ENCODE peak calls at places on chromosomes 4 and X, in nine cellular contexts. R is GM23248; Q is uterus; V is fibroblast of lung; D is Karpas-422; U is effector memory CD4-positive, alpha-beta T cell; T is CD8-positive, alpha-beta T cell; Z is tibial nerve; A is Peyer's patch. I is an unnamed sample. For H3K4me1, the result is how much of the 10 kb centered on the place peaks cover.

GRCh38 chr4:77586953-77587383 is 18.7 kb upstream of the CXCL13 start:
- DNase-seq in R (peak), Q (no peak), T (no peak), A (no peak), U (no peak), D (no peak), V (peak), Z (no peak), I (peak)

GRCh38 chr4:101102114-101102752 is 245.1 kb downstream of the PPP3CA start:
- DNase-seq in T (no peak), U (no peak), Z (peak), D (no peak), Q (peak), V (peak), A (no peak), R (peak), I (no peak)

GRCh38 chr4:122874194-122874593 is 47.6 kb downstream of the FGF2 start:
- DNase-seq in T (no peak), Q (no peak), U (no peak), Z (no peak), V (peak), R (peak), A (no peak), D (no peak), I (no peak)

GRCh38 chr4:37678624-37679023 is 7.6 kb downstream of the RELL1 start:
- DNase-seq in A (no peak), T (no peak), D (no peak), Q (no peak), V (peak), Z (no peak), U (no peak), R (no peak), I (no peak)

GRCh38 chr4:40579983-40580382 is 49.7 kb downstream of the RBM47 start:
- DNase-seq in Z (no peak), Q (no peak), V (peak), U (no peak), D (no peak), R (peak), T (no peak), A (no peak), I (no peak)

GRCh38 chrX:45445745-45446412 is 245.2 kb upstream of the DIPK2B start:
- DNase-seq in R (peak), D (no peak), Z (no peak), V (peak), U (no peak), T (no peak), Q (no peak), A (no peak), I (no peak)

GRCh38 chr4:39814403-39815185 is 116.7 kb downstream of the UBE2K start:
- DNase-seq in A (no peak), D (no peak), Q (no peak), V (peak), R (peak), Z (no peak), U (peak), T (no peak), I (peak)

GRCh38 chr4:63764400-63764799 is 644.9 kb downstream of the TECRL start:
- DNase-seq in R (no peak), A (no peak), Q (no peak), V (no peak), U (no peak), T (no peak), Z (no peak), D (no peak), I (no peak)

GRCh38 chr4:121594796-121595526 is 101.8 kb downstream of the ANXA5 start:
- DNase-seq in A (no peak), Q (no peak), Z (no peak), T (no peak), R (peak), D (no peak), U (no peak), V (peak), I (no peak)

GRCh38 chr4:168309781-168310180 is 8.8 kb downstream of the DDX60 start:
- DNase-seq in A (no peak), Q (no peak), V (peak), Z (no peak), T (no peak), R (no peak), D (no peak), U (no peak), I (no peak)

GRCh38 chr4:110196206-110196870 is 2.1 kb downstream of the ELOVL6 start:
- DNase-seq in U (peak), R (peak), V (peak), D (peak), Q (peak), A (peak), Z (no peak), T (peak), I (peak)

DNA sequence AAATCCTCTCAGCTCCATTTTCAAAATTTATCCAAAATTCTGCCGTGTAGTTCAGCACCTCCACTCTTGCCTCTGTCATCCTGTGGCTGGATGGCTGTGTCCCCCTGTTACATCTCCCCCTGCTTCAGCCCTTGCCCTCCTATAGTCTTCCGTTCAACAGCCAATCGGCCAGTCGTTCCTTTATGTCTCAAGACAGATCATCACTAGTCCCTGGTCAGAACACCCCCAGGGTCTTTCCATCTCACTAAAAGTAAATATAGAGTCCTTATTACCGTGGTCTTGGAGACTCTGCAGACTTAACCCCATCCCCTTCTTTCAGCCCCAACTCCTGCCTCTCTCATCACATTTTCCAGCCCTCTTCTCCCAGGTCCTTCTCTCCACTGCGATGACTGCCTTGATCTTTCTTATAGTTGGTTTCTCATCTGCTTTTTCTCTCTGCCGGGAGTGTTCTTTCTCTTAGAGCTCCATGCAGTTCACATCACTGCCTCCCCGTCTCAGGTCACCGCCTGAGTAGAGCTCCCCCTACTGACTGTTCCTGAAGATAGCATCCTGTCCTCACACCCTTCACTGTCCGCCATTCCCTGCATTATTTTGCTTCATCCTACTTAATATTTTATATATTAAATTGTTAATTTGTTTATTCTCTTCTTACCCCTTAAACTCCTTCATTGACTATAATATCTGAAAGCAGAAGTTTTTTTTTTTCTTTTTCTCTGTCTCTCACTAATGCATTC is 736.9 kb upstream of the MAGEB2 start:
- DNase-seq in U (no peak), A (no peak), V (peak), Q (no peak), T (no peak), R (peak), D (peak), Z (no peak), I (no peak)
- H3K4me3 ChIP-seq in U (no peak), A (no peak), V (no peak), Q (no peak), T (no peak), R (no peak), D (no peak), Z (no peak), I (no peak)

GRCh38 chr4:73705721-73706120 is 34.6 kb upstream of the CXCL8 start:
- DNase-seq in T (no peak), Z (no peak), R (peak), A (no peak), U (no peak), D (no peak), Q (no peak), V (no peak), I (no peak)

GRCh38 chr4:73705056-73705432 is 35.3 kb upstream of the CXCL8 start:
- DNase-seq in Q (no peak), R (peak), D (no peak), T (no peak), V (peak), Z (no peak), A (no peak), U (no peak), I (no peak)

GRCh38 chr4:73707269-73707875 is 33.0 kb upstream of the CXCL8 start:
- DNase-seq in R (no peak), V (no peak), A (no peak), T (no peak), D (no peak), Q (no peak), U (no peak), Z (no peak), I (no peak)

GRCh38 chr4:73707918-73708577 is 32.3 kb upstream of the CXCL8 start:
- DNase-seq in T (no peak), V (peak), U (no peak), Q (peak), R (peak), A (peak), Z (no peak), D (no peak), I (no peak)

DNA sequence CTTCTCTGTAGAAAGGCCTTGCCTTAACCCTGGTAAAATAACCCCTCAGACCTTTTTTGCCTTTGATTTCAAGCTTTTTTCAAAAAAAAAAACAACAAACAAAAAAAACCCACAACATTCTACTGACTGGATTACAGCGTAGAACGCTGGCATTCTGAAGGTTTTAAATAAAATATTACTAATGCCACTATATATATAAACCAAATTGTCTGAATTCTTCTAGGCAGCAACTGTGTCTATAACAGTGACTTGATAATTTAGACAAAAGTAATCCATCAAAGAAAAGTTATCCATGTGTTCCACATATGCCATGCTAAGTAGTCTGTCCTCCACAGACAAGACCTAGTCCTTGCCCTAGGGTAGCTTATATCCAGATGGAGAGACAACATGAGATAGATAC is 33.6 kb upstream of the CXCL8 start:
- DNase-seq in Q (no peak), V (no peak), A (no peak), Z (no peak), D (no peak), U (no peak), R (no peak), T (no peak), I (no peak)
- H3K4me1 ChIP-seq in Q (under half), V (under half), A (under half), Z (under half), D (under half), U (under half), R (half or more), T (under half), I (under half)

GRCh38 chr4:70724463-70724862 is 2.7 kb downstream of the RUFY3 start:
- DNase-seq in V (no peak), U (no peak), D (no peak), Z (no peak), A (no peak), Q (no peak), R (no peak), T (no peak), I (no peak)
- H3K4me3 ChIP-seq in V (no peak), U (no peak), D (no peak), Z (no peak), A (no peak), Q (no peak), R (no peak), T (no peak), I (no peak)

GRCh38 chr4:86955888-86956451 is 21.2 kb downstream of the AFF1 start:
- DNase-seq in V (no peak), U (no peak), D (no peak), Z (no peak), R (no peak), A (no peak), T (no peak), Q (no peak), I (no peak)
- H3K4me1 ChIP-seq in V (under half), U (under half), D (under half), Z (under half), R (under half), A (under half), T (under half), Q (under half), I (under half)

GRCh38 chrX:107448625-107449468 is 605 bp upstream of the FRMPD3 start:
- DNase-seq in T (no peak), D (peak), V (peak), R (peak), A (no peak), U (no peak), Z (no peak), Q (no peak), I (no peak)

GRCh38 chrX:107447642-107448041 is 1.8 kb upstream of the FRMPD3 start:
- DNase-seq in V (no peak), R (peak), T (no peak), Z (no peak), D (no peak), A (no peak), U (no peak), Q (no peak), I (no peak)

GRCh38 chrX:107451754-107452153 is 2.3 kb downstream of the FRMPD3 start:
- DNase-seq in D (peak), V (no peak), Z (no peak), Q (no peak), U (no peak), A (no peak), T (no peak), R (no peak), I (peak)

GRCh38 chrX:107449490-107450175 is at the start of gene FRMPD3:
- DNase-seq in V (no peak), T (no peak), D (peak), Z (no peak), Q (no peak), R (peak), A (no peak), U (no peak), I (no peak)

DNA sequence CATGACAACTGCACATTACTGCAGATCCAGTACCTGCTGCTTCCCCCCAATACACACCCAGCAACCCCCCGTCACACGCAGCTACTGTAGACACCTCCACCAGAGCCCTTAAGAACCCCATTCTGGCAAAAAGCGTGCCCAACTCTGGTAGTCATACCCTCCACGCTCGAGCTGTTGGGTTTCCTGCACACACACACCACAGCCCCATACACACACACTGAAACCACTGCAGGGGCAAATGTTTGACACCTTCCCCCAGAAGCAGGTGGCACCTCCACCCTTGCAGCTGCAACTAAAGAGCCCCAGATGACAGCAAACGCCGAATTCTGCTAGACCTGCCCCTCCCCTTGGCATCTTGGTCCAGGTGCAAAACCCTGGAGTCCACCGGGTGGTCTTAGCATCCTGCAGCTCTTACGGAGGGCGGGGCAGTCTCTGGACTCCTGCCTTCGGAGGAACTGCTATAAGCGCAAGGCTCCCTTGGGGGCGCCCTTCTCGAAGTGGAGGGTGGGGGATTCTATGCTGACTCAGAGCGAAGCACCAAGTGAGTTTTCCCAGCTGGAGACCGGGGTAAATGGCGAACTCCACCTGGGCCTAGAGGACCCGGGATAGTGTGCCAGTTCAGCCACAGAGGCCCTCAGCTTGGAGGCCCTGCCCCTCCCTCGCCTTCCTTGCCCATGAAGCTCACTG is 1.5 kb downstream of the FRMPD3 start:
- DNase-seq in R (peak), V (no peak), U (no peak), D (peak), Z (no peak), A (no peak), Q (no peak), T (no peak), I (peak)
- H3K4me3 ChIP-seq in R (no peak), V (no peak), U (no peak), D (peak), Z (no peak), A (no peak), Q (no peak), T (peak), I (peak)

GRCh38 chr4:81425087-81425486 is 46.6 kb downstream of the RASGEF1B start:
- DNase-seq in U (no peak), V (no peak), A (no peak), T (no peak), Q (no peak), R (no peak), Z (no peak), D (no peak), I (no peak)
- H3K4me1 ChIP-seq in U (under half), V (under half), A (under half), T (under half), Q (under half), R (under half), Z (under half), D (under half), I (under half)